ENCODE peak calls at places on chromosomes 4 and X, in four cellular contexts. X, I, P and T are unnamed samples.

GRCh38 chr4:6893449-6894085 is 16.1 kb upstream of the TBC1D14 start:
- ATAC-seq in X (no peak), I (peak; percentile 27), P (peak; percentile 79), T (no peak)

GRCh38 chr4:159021597-159022385 is 81.1 kb upstream of the RAPGEF2 start:
- ATAC-seq in X (no peak), I (no peak), P (no peak), T (no peak)

GRCh38 chr4:152063301-152064235 is 302.8 kb upstream of the GATB start:
- ATAC-seq in X (no peak), I (no peak), P (peak; percentile 61), T (no peak)

GRCh38 chrX:48957477-48957826 is at the start of gene OTUD5:
- ATAC-seq in X (no peak), I (peak; percentile 50), P (peak; percentile 32), T (peak; percentile 39)

GRCh38 chr4:48906283-48907173 is at the start of gene OCIAD2:
- ATAC-seq in X (peak; percentile 84), I (peak; percentile 96), P (no peak), T (peak; percentile 57)

GRCh38 chrX:40470830-40471429 is 109.8 kb upstream of the ATP6AP2 start:
- ATAC-seq in X (no peak), I (no peak), P (no peak), T (no peak)

GRCh38 chr4:113822555-113823290 is 61.2 kb upstream of the CAMK2D start:
- ATAC-seq in X (no peak), I (peak; percentile 80), P (no peak), T (no peak)

GRCh38 chrX:151675121-151675746 is 20.0 kb upstream of the PRRG3 start:
- ATAC-seq in X (no peak), I (no peak), P (no peak), T (no peak)

GRCh38 chr4:158553364-158553763 is 31.7 kb downstream of the RXFP1 start:
- ATAC-seq in X (no peak), I (no peak), P (no peak), T (no peak)

GRCh38 chrX:5876984-5877655 is 351.5 kb downstream of the NLGN4X start:
- ATAC-seq in X (no peak), I (peak; percentile 34), P (no peak), T (no peak)

GRCh38 chr4:109294006-109294405 is 8.5 kb downstream of the COL25A1 start:
- ATAC-seq in X (no peak), I (peak; percentile 98), P (peak; percentile 68), T (no peak)

GRCh38 chr4:56106180-56106579 is 157.4 kb downstream of the CEP135 start:
- ATAC-seq in X (no peak), I (no peak), P (no peak), T (no peak)

GRCh38 chrX:103540145-103540544 is 20.9 kb upstream of the RAB40A start:
- ATAC-seq in X (no peak), I (no peak), P (no peak), T (peak; percentile 54)

GRCh38 chrX:97401586-97402101 is 517.9 kb downstream of the RPA4 start:
- ATAC-seq in X (no peak), I (no peak), P (no peak), T (no peak)

GRCh38 chrX:136046295-136046894 is 61.2 kb downstream of the SLC9A6 start:
- ATAC-seq in X (no peak), I (no peak), P (no peak), T (no peak)

GRCh38 chrX:136778914-136779313 is 1.8 kb downstream of the ARHGEF6 start:
- ATAC-seq in X (no peak), I (peak; percentile 25), P (no peak), T (no peak)

GRCh38 chr4:84917869-84918600 is 48.5 kb downstream of the WDFY3 start:
- ATAC-seq in X (no peak), I (no peak), P (no peak), T (no peak)

GRCh38 chr4:84914686-84915395 is 51.6 kb downstream of the WDFY3 start:
- ATAC-seq in X (no peak), I (no peak), P (no peak), T (no peak)

GRCh38 chr4:84917087-84917821 is 49.2 kb downstream of the WDFY3 start:
- ATAC-seq in X (no peak), I (no peak), P (no peak), T (no peak)

GRCh38 chr4:84915396-84915780 is 51.1 kb downstream of the WDFY3 start:
- ATAC-seq in X (no peak), I (no peak), P (no peak), T (no peak)

DNA sequence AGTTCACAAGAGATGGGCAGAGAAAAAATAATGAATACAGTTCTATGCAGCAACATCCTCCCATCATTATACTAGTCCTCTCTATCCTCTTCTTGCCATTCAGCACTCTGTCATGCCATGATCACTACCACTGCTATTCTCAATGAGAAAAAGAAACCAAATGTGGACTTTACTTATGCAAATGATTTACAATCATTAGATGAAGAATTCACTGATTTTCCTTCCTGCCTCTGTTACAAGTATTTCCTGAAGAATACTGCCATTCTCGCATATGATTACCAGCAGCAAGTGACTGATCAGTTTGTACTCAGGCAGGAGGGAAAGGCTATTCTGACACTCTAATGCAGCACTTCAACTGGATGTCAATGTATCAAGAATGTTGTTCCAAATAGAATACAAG is 50.3 kb downstream of the WDFY3 start:
- ATAC-seq in X (no peak), I (no peak), P (no peak), T (no peak)
- TF ChIP-seq EP300 in X (no peak), I (no peak), P (no peak), T (no peak)

GRCh38 chr4:39873823-39874222 is 103.9 kb downstream of the PDS5A start:
- ATAC-seq in X (no peak), I (peak; percentile 36), P (no peak), T (no peak)
- H3K36me3 ChIP-seq in X (peaks cover 22% of the 10 kb centered on the region), I (peaks cover 9% of the 10 kb centered on the region), P (peaks cover 60% of the 10 kb centered on the region), T (no peaks in the 10 kb centered on the region)

GRCh38 chr4:2417765-2418651 is at the start of gene ZFYVE28:
- ATAC-seq in X (no peak), I (peak; percentile 2), P (peak; percentile 23), T (peak; percentile 14)
- TF ChIP-seq POLR2A in X (peak; percentile 56), I (no peak), P (no peak), T (peak; percentile 33)

GRCh38 chrX:15158350-15158735 is 111.5 kb downstream of the ASB9 start:
- ATAC-seq in X (no peak), I (peak; percentile 28), P (no peak), T (no peak)
- TF ChIP-seq EP300 in X (no peak), I (no peak), P (no peak), T (no peak)

DNA sequence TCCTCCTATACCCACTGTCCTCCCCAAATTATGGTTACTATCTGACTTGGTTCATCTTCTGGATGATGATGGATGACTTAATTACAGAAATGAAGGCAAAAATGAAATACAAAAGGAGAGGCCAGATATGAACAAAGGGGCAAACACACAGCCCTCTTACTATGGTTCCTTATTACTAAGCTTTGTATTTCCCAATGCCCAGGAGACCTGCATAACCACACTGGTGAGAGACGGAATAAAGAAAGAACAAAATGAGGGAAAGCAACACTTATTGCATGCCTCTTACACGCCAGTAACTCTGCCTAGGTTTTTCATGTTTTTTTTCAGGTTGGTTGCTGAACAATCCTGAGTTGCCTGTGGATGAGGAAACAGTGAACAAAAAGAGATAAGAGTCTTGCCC is 120.5 kb downstream of the SLC10A7 start:
- ATAC-seq in X (no peak), I (no peak), P (no peak), T (no peak)
- H3K36me3 ChIP-seq in X (no peaks in the 10 kb centered on the region), I (no peaks in the 10 kb centered on the region), P (no peaks in the 10 kb centered on the region), T (no peaks in the 10 kb centered on the region)

GRCh38 chrX:43655961-43656494 is at the start of gene MAOA:
- ATAC-seq in X (peak; percentile 83), I (no peak), P (peak; percentile 58), T (peak; percentile 61)
- TF ChIP-seq POLR2A in X (peak; percentile 84), I (no peak), P (no peak), T (peak; percentile 46)

DNA sequence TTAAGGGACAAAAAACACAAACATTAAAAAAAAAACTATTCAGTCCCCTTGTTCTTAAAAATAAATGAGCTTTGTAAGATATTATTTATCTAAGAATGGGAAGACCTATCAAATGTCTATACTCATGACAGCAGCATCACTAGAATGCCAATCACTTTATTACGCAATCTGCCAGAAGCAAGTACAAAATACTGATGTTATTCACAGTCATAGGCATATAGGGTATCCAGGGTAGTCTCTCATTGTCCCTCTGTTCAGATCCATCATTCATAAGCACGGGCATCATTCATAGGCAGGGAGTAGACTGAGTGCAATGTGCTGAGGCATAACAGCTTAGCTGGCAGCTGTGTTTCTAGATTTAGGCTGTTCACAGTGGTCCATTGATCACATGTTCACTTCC is 109.1 kb downstream of the EPHA5 start:
- ATAC-seq in X (no peak), I (no peak), P (no peak), T (no peak)
- TF ChIP-seq EP300 in X (no peak), I (no peak), P (no peak), T (no peak)

DNA sequence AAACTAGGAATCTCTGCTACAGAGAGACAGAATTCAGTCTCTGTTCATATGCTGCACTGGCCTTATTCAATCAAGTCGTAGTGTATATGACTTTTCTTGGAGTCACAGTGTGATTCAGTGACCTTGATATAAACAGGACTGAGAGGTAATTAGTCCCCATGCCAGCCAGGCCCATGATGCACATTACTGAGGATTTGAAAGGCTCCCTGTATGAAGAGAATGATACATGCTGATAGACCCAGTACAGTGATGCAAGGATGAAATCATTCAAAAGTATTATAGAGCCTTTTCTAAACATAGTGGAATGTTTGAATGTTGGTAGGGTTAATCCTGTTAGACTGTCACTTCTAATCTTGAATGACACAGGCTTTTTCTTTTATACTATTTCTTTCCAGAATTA is 34.1 kb downstream of the ANXA3 start:
- ATAC-seq in X (no peak), I (no peak), P (no peak), T (no peak)
- H3K36me3 ChIP-seq in X (peaks cover 19% of the 10 kb centered on the region), I (no peaks in the 10 kb centered on the region), P (no peaks in the 10 kb centered on the region), T (peaks cover 75% of the 10 kb centered on the region)

DNA sequence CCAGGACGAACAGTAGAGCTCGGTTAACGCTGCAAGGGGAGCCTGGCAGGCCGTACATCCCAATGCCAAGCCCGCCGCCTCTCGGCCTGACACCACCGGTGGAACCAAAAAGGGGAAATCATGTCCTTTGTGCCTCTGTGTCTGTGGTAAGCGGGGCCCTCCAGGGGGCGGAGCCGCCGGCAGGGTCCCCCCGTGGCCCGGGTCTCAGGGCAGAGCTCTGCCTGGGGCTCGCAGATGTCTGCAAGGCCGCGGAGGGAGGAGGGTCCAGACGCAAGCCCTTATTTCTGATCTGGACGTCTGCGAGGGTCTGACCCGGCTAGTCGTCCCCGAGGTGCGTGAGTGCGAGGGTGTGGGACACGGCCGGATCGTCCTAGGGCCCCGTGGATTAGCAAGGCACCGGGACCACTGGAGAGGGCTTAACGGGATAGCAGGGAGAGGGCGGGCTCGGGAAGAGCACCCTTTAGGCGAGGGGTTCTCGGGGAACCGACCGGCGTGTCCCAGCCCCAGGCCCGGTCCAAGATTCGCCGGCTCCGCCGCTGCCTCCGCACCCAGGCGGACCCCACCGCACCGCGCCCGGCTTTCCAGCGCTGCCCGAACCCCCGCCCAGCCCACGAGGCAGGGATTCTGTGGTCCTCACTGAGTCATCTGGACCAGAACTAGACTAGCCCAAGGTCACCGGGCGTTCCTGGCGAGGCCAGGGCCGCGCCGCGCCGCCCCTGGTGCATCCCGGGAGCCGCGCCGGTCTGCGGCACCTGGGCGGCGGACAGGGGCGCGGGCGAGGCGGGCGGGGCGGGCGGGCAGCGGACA is 858 bp upstream of the FAM193A start:
- ATAC-seq in X (no peak), I (peak; percentile 20), P (peak; percentile 41), T (peak; percentile 58)
- TF ChIP-seq POLR2A in X (no peak), I (peak; percentile 3), P (peak; percentile 69), T (no peak)